ENCODE peak calls at places on chromosomes 13 and 19, in nine cellular contexts. I, O, N, A, L, K, H, W and E are unnamed samples.

GRCh38 chr19:41530761-41531301 is 45.1 kb upstream of the CEACAM21 start:
- DNase-seq in I (no peak), O (peak; percentile 47), N (no peak), A (no peak), L (no peak), K (peak; percentile 40), H (no peak), W (no peak), E (no peak)

GRCh38 chr19:47058621-47059020 is 10.2 kb upstream of the TMEM160 start:
- DNase-seq in I (no peak), O (no peak), N (no peak), A (no peak), L (no peak), K (no peak), H (no peak), W (no peak), E (no peak)

GRCh38 chr13:60944016-60944415 is 471.6 kb downstream of the PCDH20 start:
- DNase-seq in I (no peak), O (no peak), N (no peak), A (no peak), L (no peak), K (no peak), H (no peak), W (no peak), E (no peak)

GRCh38 chr19:18589380-18590272 is 1.0 kb downstream of the REX1BD start:
- DNase-seq in I (peak; percentile 62), O (peak; percentile 73), N (peak; percentile 80), A (peak; percentile 91), L (peak; percentile 89), K (peak; percentile 64), H (peak; percentile 73), W (peak; percentile 72), E (peak; percentile 71)

GRCh38 chr19:12247644-12248222 is 47.0 kb downstream of the ZNF44 start:
- DNase-seq in I (no peak), O (no peak), N (no peak), A (no peak), L (no peak), K (no peak), H (no peak), W (no peak), E (no peak)

GRCh38 chr19:46015080-46015960 is 7.5 kb downstream of the PGLYRP1 start:
- DNase-seq in I (peak; percentile 55), O (peak; percentile 76), N (peak; percentile 36), A (peak; percentile 24), L (peak; percentile 35), K (peak; percentile 27), H (no peak), W (peak; percentile 37), E (peak; percentile 75)

GRCh38 chr13:107395927-107396757 is 819.2 kb downstream of the LIG4 start:
- DNase-seq in I (no peak), O (no peak), N (no peak), A (no peak), L (no peak), K (peak; percentile 53), H (no peak), W (no peak), E (peak; percentile 51)

GRCh38 chr13:53743906-53744305 is 715.3 kb downstream of the OLFM4 start:
- DNase-seq in I (no peak), O (no peak), N (no peak), A (no peak), L (no peak), K (no peak), H (no peak), W (no peak), E (no peak)

GRCh38 chr13:45367358-45367757 is 26.4 kb upstream of the TPT1 start:
- DNase-seq in I (peak; percentile 80), O (peak; percentile 68), N (peak; percentile 98), A (no peak), L (no peak), K (peak; percentile 84), H (peak; percentile 95), W (peak; percentile 88), E (no peak)

GRCh38 chr19:29491995-29492577 is 33.7 kb upstream of the VSTM2B start:
- DNase-seq in I (no peak), O (no peak), N (no peak), A (no peak), L (no peak), K (no peak), H (no peak), W (no peak), E (no peak)

GRCh38 chr19:35127871-35128270 is 7.0 kb downstream of the LGI4 start:
- DNase-seq in I (no peak), O (no peak), N (no peak), A (no peak), L (no peak), K (no peak), H (no peak), W (no peak), E (no peak)

GRCh38 chr19:4523306-4524110 is 5.2 kb upstream of the PLIN4 start:
- DNase-seq in I (peak; percentile 19), O (no peak), N (peak; percentile 67), A (no peak), L (no peak), K (peak; percentile 31), H (peak; percentile 29), W (no peak), E (peak; percentile 40)

GRCh38 chr13:98483636-98484288 is 93.1 kb downstream of the STK24 start:
- DNase-seq in I (no peak), O (no peak), N (no peak), A (no peak), L (no peak), K (no peak), H (no peak), W (no peak), E (no peak)

GRCh38 chr19:40607311-40607871 is 6.2 kb downstream of the LTBP4 start:
- DNase-seq in I (no peak), O (no peak), N (no peak), A (no peak), L (no peak), K (no peak), H (no peak), W (no peak), E (peak; percentile 56)

GRCh38 chr19:2494447-2495129 is 18.7 kb downstream of the GADD45B start:
- DNase-seq in I (no peak), O (peak; percentile 82), N (peak; percentile 71), A (no peak), L (peak; percentile 67), K (peak; percentile 75), H (no peak), W (no peak), E (peak; percentile 74)

GRCh38 chr19:485583-486236 is 10.6 kb upstream of the MADCAM1 start:
- DNase-seq in I (no peak), O (peak; percentile 90), N (peak; percentile 74), A (no peak), L (no peak), K (peak; percentile 45), H (no peak), W (no peak), E (peak; percentile 90)

GRCh38 chr13:110592670-110593069 is 22.7 kb upstream of the NAXD start:
- DNase-seq in I (no peak), O (no peak), N (peak; percentile 67), A (no peak), L (no peak), K (peak; percentile 25), H (no peak), W (no peak), E (no peak)

GRCh38 chr13:110911880-110912279 is 3.0 kb downstream of the ANKRD10 start:
- DNase-seq in I (no peak), O (no peak), N (peak; percentile 70), A (no peak), L (no peak), K (peak; percentile 72), H (no peak), W (no peak), E (no peak)